ENCODE peak calls at places on chromosomes 16 and 17, in nine cellular contexts. One of them, this sample, is unnamed.

GRCh38 chr16:88941051-88941932 is 35.7 kb downstream of the CBFA2T3 start:
- DNase-seq in ovary: peak; percentile 16
- DNase-seq in fibroblast of pulmonary artery: no peak
- DNase-seq in esophagus squamous epithelium: no peak
- DNase-seq in A549: no peak
- DNase-seq in HAP-1: no peak
- DNase-seq in adipocyte: peak; percentile 25
- DNase-seq in Jurkat, Clone E6-1: no peak
- DNase-seq in choroid plexus epithelial cell: no peak
- DNase-seq in this sample: no peak

GRCh38 chr17:72024457-72024856 is 96.4 kb upstream of the SOX9 start:
- DNase-seq in fibroblast of pulmonary artery: no peak
- DNase-seq in adipocyte: no peak
- DNase-seq in Jurkat, Clone E6-1: no peak
- DNase-seq in ovary: no peak
- DNase-seq in A549: no peak
- DNase-seq in HAP-1: no peak
- DNase-seq in choroid plexus epithelial cell: no peak
- DNase-seq in esophagus squamous epithelium: no peak
- DNase-seq in this sample: peak; percentile 3

GRCh38 chr17:7440823-7441174 is 1.5 kb downstream of the FGF11 start:
- DNase-seq in choroid plexus epithelial cell: peak; percentile 39
- DNase-seq in esophagus squamous epithelium: no peak
- DNase-seq in HAP-1: no peak
- DNase-seq in fibroblast of pulmonary artery: no peak
- DNase-seq in Jurkat, Clone E6-1: no peak
- DNase-seq in A549: no peak
- DNase-seq in ovary: no peak
- DNase-seq in adipocyte: peak; percentile 43
- DNase-seq in this sample: no peak

GRCh38 chr16:2611499-2611862 is 70.8 kb upstream of the KCTD5 start:
- DNase-seq in choroid plexus epithelial cell: no peak
- DNase-seq in adipocyte: no peak
- DNase-seq in Jurkat, Clone E6-1: no peak
- DNase-seq in A549: no peak
- DNase-seq in HAP-1: no peak
- DNase-seq in ovary: no peak
- DNase-seq in fibroblast of pulmonary artery: no peak
- DNase-seq in esophagus squamous epithelium: no peak
- DNase-seq in this sample: no peak

GRCh38 chr17:55413825-55414489 is 7.7 kb downstream of the MMD start:
- DNase-seq in ovary: no peak
- DNase-seq in fibroblast of pulmonary artery: no peak
- DNase-seq in esophagus squamous epithelium: no peak
- DNase-seq in HAP-1: no peak
- DNase-seq in Jurkat, Clone E6-1: peak; percentile 38
- DNase-seq in A549: no peak
- DNase-seq in adipocyte: no peak
- DNase-seq in choroid plexus epithelial cell: no peak
- DNase-seq in this sample: no peak

GRCh38 chr16:57289391-57290257 is 5.2 kb upstream of the PLLP start:
- DNase-seq in fibroblast of pulmonary artery: no peak
- DNase-seq in choroid plexus epithelial cell: no peak
- DNase-seq in esophagus squamous epithelium: no peak
- DNase-seq in Jurkat, Clone E6-1: no peak
- DNase-seq in HAP-1: no peak
- DNase-seq in ovary: no peak
- DNase-seq in A549: no peak
- DNase-seq in adipocyte: no peak
- DNase-seq in this sample: no peak

GRCh38 chr16:28292731-28293588 is 635 bp downstream of the SBK1 start:
- DNase-seq in choroid plexus epithelial cell: no peak
- DNase-seq in esophagus squamous epithelium: no peak
- DNase-seq in fibroblast of pulmonary artery: no peak
- DNase-seq in adipocyte: no peak
- DNase-seq in A549: no peak
- DNase-seq in Jurkat, Clone E6-1: no peak
- DNase-seq in HAP-1: peak; percentile 72
- DNase-seq in ovary: peak; percentile 43
- DNase-seq in this sample: no peak

GRCh38 chr17:28173071-28173561 is 130.6 kb downstream of the NLK start:
- DNase-seq in choroid plexus epithelial cell: no peak
- DNase-seq in fibroblast of pulmonary artery: no peak
- DNase-seq in adipocyte: no peak
- DNase-seq in Jurkat, Clone E6-1: peak; percentile 73
- DNase-seq in HAP-1: no peak
- DNase-seq in esophagus squamous epithelium: no peak
- DNase-seq in ovary: no peak
- DNase-seq in A549: no peak
- DNase-seq in this sample: peak; percentile 90

GRCh38 chr16:80274576-80275191 is 266.1 kb upstream of the DYNLRB2 start:
- DNase-seq in esophagus squamous epithelium: no peak
- DNase-seq in Jurkat, Clone E6-1: no peak
- DNase-seq in choroid plexus epithelial cell: peak; percentile 78
- DNase-seq in HAP-1: no peak
- DNase-seq in A549: no peak
- DNase-seq in ovary: no peak
- DNase-seq in adipocyte: peak; percentile 71
- DNase-seq in fibroblast of pulmonary artery: no peak
- DNase-seq in this sample: peak; percentile 6

GRCh38 chr17:8574687-8575086 is 55.8 kb downstream of the MYH10 start:
- DNase-seq in adipocyte: no peak
- DNase-seq in HAP-1: no peak
- DNase-seq in Jurkat, Clone E6-1: no peak
- DNase-seq in ovary: no peak
- DNase-seq in choroid plexus epithelial cell: peak; percentile 43
- DNase-seq in A549: no peak
- DNase-seq in fibroblast of pulmonary artery: peak; percentile 43
- DNase-seq in esophagus squamous epithelium: no peak
- DNase-seq in this sample: peak; percentile 32

DNA sequence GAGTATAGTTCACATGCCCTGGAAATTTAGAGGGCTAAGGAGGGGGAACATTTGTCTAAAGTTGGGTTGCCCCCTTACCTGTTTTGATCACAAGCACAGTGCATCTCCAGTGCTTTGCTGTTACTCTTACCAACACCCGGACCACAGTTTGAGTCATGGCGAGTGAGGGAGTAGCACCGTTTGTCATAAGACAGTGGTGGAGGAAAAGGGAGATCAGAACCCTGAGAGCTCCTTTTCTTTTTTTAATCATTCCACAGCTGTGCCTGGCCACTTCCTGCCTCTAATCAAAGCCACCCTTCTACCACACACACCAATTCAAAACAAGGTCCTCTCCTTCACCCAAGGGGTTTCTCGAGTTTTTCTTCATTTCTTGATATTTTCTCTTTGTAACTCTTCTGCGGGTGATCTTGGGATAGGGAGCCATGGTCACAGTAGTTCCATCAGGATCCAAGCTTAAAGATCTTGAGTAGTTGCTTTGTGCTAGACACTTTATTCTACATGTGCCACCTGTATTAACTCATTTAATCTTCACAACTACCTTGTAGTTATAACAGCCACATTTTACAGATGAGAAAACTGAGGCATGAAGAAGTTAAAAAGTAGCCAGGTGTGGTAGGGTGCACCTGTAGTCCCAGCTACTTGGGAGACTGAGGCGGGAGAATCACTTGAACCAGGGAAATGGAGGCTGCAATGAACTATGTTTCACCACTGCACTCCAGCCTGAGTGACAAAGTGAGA is 5.0 kb upstream of the MYL4 start:
- DNase-seq in HAP-1: no peak
- DNase-seq in choroid plexus epithelial cell: peak; percentile 25
- DNase-seq in esophagus squamous epithelium: no peak
- DNase-seq in A549: no peak
- DNase-seq in adipocyte: no peak
- DNase-seq in ovary: no peak
- DNase-seq in Jurkat, Clone E6-1: peak; percentile 85
- DNase-seq in fibroblast of pulmonary artery: no peak
- DNase-seq in this sample: peak; percentile 43
- H3K4me3 ChIP-seq in HAP-1: no peak overlapping the region
- H3K4me3 ChIP-seq in choroid plexus epithelial cell: no peak overlapping the region
- H3K4me3 ChIP-seq in esophagus squamous epithelium: no peak overlapping the region
- H3K4me3 ChIP-seq in A549: no peak overlapping the region
- H3K4me3 ChIP-seq in adipocyte: peak overlapping the region; percentile 3
- H3K4me3 ChIP-seq in ovary: no peak overlapping the region
- H3K4me3 ChIP-seq in Jurkat, Clone E6-1: peak overlapping the region; percentile 13
- H3K4me3 ChIP-seq in fibroblast of pulmonary artery: no peak overlapping the region
- H3K4me3 ChIP-seq in this sample: no peak overlapping the region

DNA sequence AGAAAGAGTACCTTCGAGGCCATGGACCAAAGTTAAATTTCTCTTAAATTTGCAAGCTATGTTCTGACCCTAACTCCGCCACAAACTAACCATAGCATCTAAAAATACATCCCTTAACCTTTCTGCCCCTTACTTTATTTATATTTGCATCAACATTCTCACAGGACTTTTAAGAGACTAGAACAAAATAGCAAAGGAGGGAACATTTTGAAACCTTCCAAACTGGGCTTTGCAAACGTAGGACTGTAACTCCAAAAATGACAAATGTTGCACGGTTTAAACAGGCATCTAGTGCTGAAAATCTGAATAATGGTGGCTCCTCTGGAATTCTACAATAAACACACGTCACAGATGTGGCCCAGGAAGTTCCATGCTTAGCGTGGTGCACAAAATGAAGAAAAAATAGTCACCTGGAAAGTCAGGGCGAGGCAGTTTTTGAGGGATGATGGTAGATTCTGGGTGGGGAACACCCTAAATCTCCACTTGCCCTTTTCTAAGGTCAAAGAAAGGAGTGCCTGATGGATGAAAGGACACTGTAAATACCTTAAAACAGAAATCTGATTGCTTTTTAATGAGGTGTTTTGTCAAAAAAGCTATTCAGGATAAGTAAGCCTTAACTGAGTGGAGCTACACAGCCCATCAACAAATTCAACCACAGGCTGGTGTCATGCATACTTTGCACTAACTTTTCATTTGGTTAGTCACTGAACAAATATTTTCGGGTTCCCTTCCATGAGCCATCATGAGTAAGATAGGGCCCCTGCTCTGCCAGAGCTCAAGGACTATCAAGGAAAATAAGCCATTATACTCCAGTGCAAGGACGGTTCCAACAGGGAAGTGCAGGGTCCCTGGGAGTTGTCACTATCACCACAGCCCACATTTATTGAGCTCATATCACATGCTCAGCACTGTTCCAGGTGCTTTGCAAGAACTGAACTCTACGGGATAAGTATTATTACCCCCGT is 21.2 kb downstream of the ARHGAP17 start:
- DNase-seq in choroid plexus epithelial cell: peak; percentile 91
- DNase-seq in fibroblast of pulmonary artery: peak; percentile 83
- DNase-seq in esophagus squamous epithelium: no peak
- DNase-seq in adipocyte: peak; percentile 85
- DNase-seq in Jurkat, Clone E6-1: no peak
- DNase-seq in HAP-1: no peak
- DNase-seq in A549: peak; percentile 78
- DNase-seq in ovary: no peak
- DNase-seq in this sample: peak; percentile 87
- H3K4me3 ChIP-seq in choroid plexus epithelial cell: no peak overlapping the region
- H3K4me3 ChIP-seq in fibroblast of pulmonary artery: no peak overlapping the region
- H3K4me3 ChIP-seq in esophagus squamous epithelium: no peak overlapping the region
- H3K4me3 ChIP-seq in adipocyte: peak overlapping the region; percentile 62
- H3K4me3 ChIP-seq in Jurkat, Clone E6-1: no peak overlapping the region
- H3K4me3 ChIP-seq in HAP-1: no peak overlapping the region
- H3K4me3 ChIP-seq in A549: no peak overlapping the region
- H3K4me3 ChIP-seq in ovary: no peak overlapping the region
- H3K4me3 ChIP-seq in this sample: no peak overlapping the region

DNA sequence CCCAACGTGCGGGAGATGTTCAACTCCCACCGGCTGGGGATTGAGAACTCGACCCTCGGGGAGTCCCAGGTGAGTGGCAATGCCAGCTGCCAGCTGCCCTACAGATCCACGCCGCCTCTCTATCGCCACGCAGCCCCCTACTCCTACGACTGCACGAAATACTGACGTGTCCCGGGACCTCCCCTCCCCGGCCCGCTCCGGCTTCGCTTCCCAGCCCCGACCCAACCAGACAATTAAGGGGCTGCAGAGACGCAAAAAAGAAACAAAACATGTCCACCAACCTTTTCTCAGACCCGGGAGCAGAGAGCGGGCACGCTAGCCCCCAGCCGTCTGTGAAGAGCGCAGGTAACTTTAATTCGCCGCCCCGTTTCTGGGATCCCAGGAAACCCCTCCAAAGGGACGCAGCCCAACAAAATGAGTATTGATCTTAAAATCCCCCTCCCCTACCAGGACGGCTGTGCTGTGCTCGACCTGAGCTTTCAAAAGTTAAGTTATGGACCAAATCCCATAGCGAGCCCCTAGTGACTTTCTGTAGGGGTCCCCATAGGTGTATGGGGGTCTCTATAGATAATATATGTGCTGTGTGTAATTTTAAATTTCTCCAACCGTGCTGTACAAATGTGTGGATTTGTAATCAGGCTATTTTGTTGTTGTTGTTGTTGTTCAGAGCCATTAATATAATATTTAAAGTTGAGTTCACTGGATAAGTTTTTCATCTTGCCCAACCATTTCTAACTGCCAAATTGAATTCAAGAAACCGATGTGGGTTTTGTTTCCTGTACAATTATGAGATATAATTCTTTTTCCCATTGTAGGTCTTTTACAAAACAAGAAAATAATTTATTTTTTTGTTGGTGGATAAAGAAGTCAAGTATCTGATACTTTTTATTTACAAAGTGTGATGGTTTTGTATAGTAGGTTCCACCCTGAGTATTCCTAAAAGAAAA is 2.3 kb downstream of the FOXC2 start:
- DNase-seq in A549: no peak
- DNase-seq in fibroblast of pulmonary artery: no peak
- DNase-seq in HAP-1: no peak
- DNase-seq in ovary: no peak
- DNase-seq in choroid plexus epithelial cell: peak; percentile 14
- DNase-seq in adipocyte: peak; percentile 49
- DNase-seq in esophagus squamous epithelium: no peak
- DNase-seq in Jurkat, Clone E6-1: no peak
- DNase-seq in this sample: no peak
- H3K4me3 ChIP-seq in A549: peak overlapping the region; percentile 35
- H3K4me3 ChIP-seq in fibroblast of pulmonary artery: peak overlapping the region; percentile 77
- H3K4me3 ChIP-seq in HAP-1: no peak overlapping the region
- H3K4me3 ChIP-seq in ovary: no peak overlapping the region
- H3K4me3 ChIP-seq in choroid plexus epithelial cell: peak overlapping the region; percentile 91
- H3K4me3 ChIP-seq in adipocyte: peak overlapping the region; percentile 81
- H3K4me3 ChIP-seq in esophagus squamous epithelium: no peak overlapping the region
- H3K4me3 ChIP-seq in Jurkat, Clone E6-1: no peak overlapping the region
- H3K4me3 ChIP-seq in this sample: peak overlapping the region; percentile 71

DNA sequence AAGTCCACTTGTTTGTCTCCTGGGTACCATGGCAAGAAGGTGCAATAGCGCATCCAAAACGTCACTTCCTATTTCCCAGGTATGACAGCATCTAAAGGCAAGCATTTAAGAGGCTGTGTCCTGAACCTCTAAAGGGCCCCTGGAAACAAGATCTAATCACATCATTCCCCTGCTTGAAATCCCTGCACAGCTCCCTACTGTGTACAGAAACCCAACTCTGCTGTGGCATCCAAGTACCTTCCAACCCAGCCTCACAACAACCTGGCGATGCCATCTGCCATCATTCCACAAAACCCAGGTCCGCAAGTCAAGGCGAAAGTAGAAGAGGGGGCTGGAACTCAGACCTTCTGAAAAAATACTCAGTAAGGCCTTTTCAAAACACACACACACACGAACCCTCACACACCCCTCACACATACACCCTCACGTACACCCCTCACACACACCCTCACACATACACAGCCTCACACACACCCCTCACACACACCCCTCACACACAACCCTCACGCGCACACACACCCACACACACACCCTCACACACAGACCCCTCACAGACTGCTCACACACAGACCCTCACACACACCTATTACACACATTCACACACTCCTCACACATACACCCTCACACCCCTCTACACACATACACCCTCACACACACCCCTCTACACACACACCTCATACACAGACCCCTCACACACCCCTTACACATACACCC is 24.5 kb downstream of the C17orf67 start:
- DNase-seq in adipocyte: no peak
- DNase-seq in HAP-1: no peak
- DNase-seq in A549: no peak
- DNase-seq in Jurkat, Clone E6-1: no peak
- DNase-seq in fibroblast of pulmonary artery: no peak
- DNase-seq in choroid plexus epithelial cell: no peak
- DNase-seq in esophagus squamous epithelium: no peak
- DNase-seq in ovary: no peak
- DNase-seq in this sample: no peak
- H3K4me3 ChIP-seq in adipocyte: no peak overlapping the region
- H3K4me3 ChIP-seq in HAP-1: no peak overlapping the region
- H3K4me3 ChIP-seq in A549: no peak overlapping the region
- H3K4me3 ChIP-seq in Jurkat, Clone E6-1: no peak overlapping the region
- H3K4me3 ChIP-seq in fibroblast of pulmonary artery: no peak overlapping the region
- H3K4me3 ChIP-seq in choroid plexus epithelial cell: no peak overlapping the region
- H3K4me3 ChIP-seq in esophagus squamous epithelium: no peak overlapping the region
- H3K4me3 ChIP-seq in ovary: no peak overlapping the region
- H3K4me3 ChIP-seq in this sample: no peak overlapping the region

This sample was measured in fibroblast of villous mesenchyme.